ENCODE peak calls at places on chromosomes 2 and 18, in ten cellular contexts. W is stomach, G is HEK293T, S is NCI-H2029 treated with DMSO at 0.1 percent for 48 hours, K is PC-3, B is left lobe of liver, D is WTC11, E is AG08396, H is fibroblast of the aortic adventitia, F is posterior cingulate gyrus. N is an unnamed sample.

GRCh38 chr2:27445615-27446014 is 3.4 kb downstream of the KRTCAP3 start:
- DNase-seq in G (no peak), W (no peak), F (no peak), E (no peak), D (no peak), B (no peak), S (no peak), K (no peak), H (no peak), N (no peak)

GRCh38 chr2:28702415-28702859 is 49.2 kb upstream of the PPP1CB start:
- DNase-seq in D (no peak), S (no peak), W (no peak), E (no peak), G (no peak), F (no peak), B (peak; percentile 81), H (no peak), K (no peak), N (peak; percentile 63)

GRCh38 chr2:105301646-105302045 is 27.9 kb downstream of the TGFBRAP1 start:
- DNase-seq in S (no peak), B (no peak), F (no peak), E (no peak), K (no peak), H (no peak), W (no peak), D (no peak), G (no peak), N (no peak)

GRCh38 chr18:10353791-10354190 is 100.6 kb upstream of the APCDD1 start:
- DNase-seq in W (no peak), D (no peak), B (no peak), K (peak; percentile 13), E (peak; percentile 70), H (peak; percentile 47), F (no peak), G (no peak), S (no peak), N (no peak)

GRCh38 chr2:28663359-28663758 is 88.3 kb upstream of the PPP1CB start:
- DNase-seq in S (no peak), H (peak; percentile 74), K (peak; percentile 72), G (no peak), F (no peak), B (no peak), D (no peak), W (no peak), E (peak; percentile 45), N (peak; percentile 51)

GRCh38 chr2:176567361-176567760 is 298.1 kb downstream of the MTX2 start:
- DNase-seq in W (no peak), G (no peak), B (no peak), E (no peak), F (no peak), D (no peak), H (no peak), K (no peak), S (no peak), N (no peak)

GRCh38 chr2:31529256-31529655 is 51.5 kb downstream of the SRD5A2 start:
- DNase-seq in S (no peak), F (no peak), E (no peak), D (no peak), B (no peak), G (no peak), W (no peak), K (no peak), H (no peak), N (no peak)

GRCh38 chr2:96906719-96907404 is 37.0 kb upstream of the SEMA4C start:
- DNase-seq in D (peak; percentile 39), B (no peak), W (no peak), E (peak; percentile 67), F (no peak), H (peak; percentile 52), K (no peak), G (no peak), S (no peak), N (peak; percentile 22)

GRCh38 chr2:16389611-16390010 is 276.0 kb downstream of the CYRIA start:
- DNase-seq in S (no peak), B (no peak), F (no peak), E (no peak), G (no peak), W (no peak), K (no peak), H (no peak), D (no peak), N (no peak)

GRCh38 chr2:221649045-221649444 is 76.9 kb upstream of the EPHA4 start:
- DNase-seq in G (no peak), W (no peak), D (no peak), K (no peak), H (peak; percentile 65), B (no peak), E (no peak), S (peak; percentile 1), F (peak; percentile 86), N (peak; percentile 38)

N was measured in thyroid gland.